ENCODE peak calls at places on chromosomes 5 and 9, in nine cellular contexts. G is aorta; Y is effector memory CD4-positive, alpha-beta T cell; A is left lung; W is activated T-helper 1 cell treated with Interleukin-2 at 50 U/mL for 16 hours; M is activated naive CD8-positive, alpha-beta T cell treated with anti-CD3 and anti-CD28 coated beads, Interleukin-2, amount 50 U/mL, for 24 hours; R is DMS 273 treated with DMSO at 0.1 percent for 48 hours; L is stimulated activated naive B cell treated with anti-CD40 and anti-IgM and Interleukin-4, amounts not matched to agents 10 μg/mL and 1 μg/mL and 100 μg/mL, for 72 hours; Z is T-cell. I is an unnamed sample.

GRCh38 chr9:74413876-74414275 is 83.3 kb upstream of the RORB start:
- DNase-seq in G (no peak), Y (no peak), A (no peak), W (no peak), M (no peak), R (no peak), L (no peak), Z (no peak), I (no peak)

GRCh38 chr5:131384181-131384580 is 120.3 kb downstream of the CDC42SE2 start:
- DNase-seq in G (no peak), Y (no peak), A (no peak), W (no peak), M (no peak), R (no peak), L (no peak), Z (no peak), I (no peak)

GRCh38 chr5:69285448-69286116 is 47.0 kb downstream of the CCDC125 start:
- DNase-seq in G (no peak), Y (no peak), A (no peak), W (no peak), M (no peak), R (no peak), L (no peak), Z (no peak), I (no peak)

GRCh38 chr5:112998296-112998695 is 21.7 kb downstream of the DCP2 start:
- DNase-seq in G (no peak), Y (no peak), A (no peak), W (no peak), M (no peak), R (no peak), L (no peak), Z (no peak), I (no peak)

GRCh38 chr5:78533356-78533755 is 115.2 kb downstream of the LHFPL2 start:
- DNase-seq in G (no peak), Y (no peak), A (no peak), W (no peak), M (no peak), R (no peak), L (no peak), Z (no peak), I (peak; percentile 62)

GRCh38 chr5:172002840-172003512 is 3.5 kb downstream of the FBXW11 start:
- DNase-seq in G (no peak), Y (no peak), A (no peak), W (no peak), M (no peak), R (no peak), L (no peak), Z (no peak), I (no peak)

GRCh38 chr9:15104826-15105420 is 194.7 kb upstream of the FREM1 start:
- DNase-seq in G (no peak), Y (no peak), A (no peak), W (no peak), M (peak; percentile 26), R (peak; percentile 46), L (no peak), Z (peak; percentile 5), I (peak; percentile 53)

GRCh38 chr9:116175616-116176015 is 22.0 kb downstream of the PAPPA start:
- DNase-seq in G (no peak), Y (no peak), A (no peak), W (no peak), M (no peak), R (no peak), L (no peak), Z (no peak), I (peak; percentile 45)

GRCh38 chr9:86082870-86083269 is 16.5 kb downstream of the GOLM1 start:
- DNase-seq in G (no peak), Y (no peak), A (no peak), W (no peak), M (no peak), R (peak; percentile 62), L (no peak), Z (no peak), I (no peak)

GRCh38 chr5:93461751-93462150 is 119.3 kb downstream of the NR2F1-AS1 start:
- DNase-seq in G (no peak), Y (no peak), A (no peak), W (no peak), M (no peak), R (no peak), L (no peak), Z (no peak), I (peak; percentile 82)

GRCh38 chr9:114988962-114989599 is 58.7 kb upstream of the TNFSF8 start:
- DNase-seq in G (no peak), Y (no peak), A (no peak), W (no peak), M (peak; percentile 43), R (no peak), L (peak; percentile 48), Z (no peak), I (peak; percentile 56)

GRCh38 chr5:1019001-1019651 is 10.5 kb downstream of the NKD2 start:
- DNase-seq in G (peak; percentile 68), Y (no peak), A (no peak), W (no peak), M (no peak), R (no peak), L (no peak), Z (no peak), I (no peak)

GRCh38 chr5:78718827-78719226 is 70.3 kb upstream of the LHFPL2 start:
- DNase-seq in G (no peak), Y (no peak), A (no peak), W (no peak), M (no peak), R (no peak), L (no peak), Z (no peak), I (no peak)

GRCh38 chr9:33452828-33453271 is 5.5 kb upstream of the AQP3 start:
- DNase-seq in G (no peak), Y (peak; percentile 31), A (peak; percentile 84), W (peak; percentile 16), M (peak; percentile 75), R (no peak), L (no peak), Z (peak; percentile 32), I (peak; percentile 94)

GRCh38 chr9:97557606-97558095 is 56.2 kb downstream of the TMOD1 start:
- DNase-seq in G (peak; percentile 86), Y (no peak), A (no peak), W (no peak), M (no peak), R (peak; percentile 55), L (no peak), Z (no peak), I (no peak)

GRCh38 chr9:74821636-74822035 is 66.1 kb downstream of the TRPM6 start:
- DNase-seq in G (no peak), Y (no peak), A (no peak), W (no peak), M (no peak), R (no peak), L (no peak), Z (no peak), I (no peak)